ENCODE peak calls at places on chromosomes 12 and 14, in four cellular contexts. U is lower leg skin, F is neural crest cell, J is astrocyte of the cerebellum. O is an unnamed sample.

GRCh38 chr12:132554857-132555630 is 55.3 kb downstream of the LRCOL1 start:
- DNase-seq in U (no peak), F (peak), J (no peak), O (no peak)

GRCh38 chr12:93521225-93521854 is 51.1 kb upstream of the SOCS2 start:
- DNase-seq in U (no peak), J (peak), F (no peak), O (no peak)

GRCh38 chr12:47757840-47758583 is 668 bp downstream of the RAPGEF3 start:
- DNase-seq in F (no peak), U (peak), J (no peak), O (no peak)

GRCh38 chr14:61102549-61103466 is 121.8 kb downstream of the SLC38A6 start:
- DNase-seq in J (no peak), U (no peak), F (no peak), O (no peak)

GRCh38 chr12:120190985-120191480 is 3.5 kb downstream of the GCN1 start:
- DNase-seq in U (no peak), F (no peak), J (no peak), O (no peak)

GRCh38 chr14:49420201-49420600 is 166.0 kb downstream of the RPS29 start:
- DNase-seq in F (no peak), J (no peak), U (no peak), O (no peak)

GRCh38 chr12:94617101-94617500 is 33.3 kb downstream of the TMCC3 start:
- DNase-seq in J (no peak), U (no peak), F (no peak), O (no peak)

GRCh38 chr12:23482571-23482970 is 466.9 kb downstream of the SOX5 start:
- DNase-seq in J (no peak), U (no peak), F (no peak), O (no peak)

GRCh38 chr12:96020314-96021003 is 14.9 kb downstream of the LTA4H start:
- DNase-seq in F (no peak), J (no peak), U (no peak), O (no peak)

GRCh38 chr12:46553266-46553665 is 180.7 kb upstream of the SLC38A2 start:
- DNase-seq in U (no peak), F (no peak), J (no peak), O (no peak)

GRCh38 chr14:75298187-75298985 is 19.8 kb downstream of the FOS start:
- DNase-seq in J (no peak), F (no peak), U (peak), O (no peak)

GRCh38 chr12:52285851-52286530 is 5.3 kb downstream of the KRT81 start:
- DNase-seq in U (peak), J (no peak), F (no peak), O (no peak)

GRCh38 chr12:44581642-44582242 is 294.4 kb downstream of the NELL2 start:
- DNase-seq in J (no peak), F (no peak), U (no peak), O (no peak)

GRCh38 chr14:64337901-64338615 is 43.9 kb upstream of the ESR2 start:
- DNase-seq in F (peak), U (peak), J (peak), O (peak)

GRCh38 chr14:65156568-65157366 is 54.5 kb upstream of the MAX start:
- DNase-seq in F (no peak), U (peak), J (peak), O (no peak)

GRCh38 chr14:67798731-67799130 is 17.7 kb downstream of the ZFYVE26 start:
- DNase-seq in J (no peak), F (no peak), U (no peak), O (no peak)

DNA sequence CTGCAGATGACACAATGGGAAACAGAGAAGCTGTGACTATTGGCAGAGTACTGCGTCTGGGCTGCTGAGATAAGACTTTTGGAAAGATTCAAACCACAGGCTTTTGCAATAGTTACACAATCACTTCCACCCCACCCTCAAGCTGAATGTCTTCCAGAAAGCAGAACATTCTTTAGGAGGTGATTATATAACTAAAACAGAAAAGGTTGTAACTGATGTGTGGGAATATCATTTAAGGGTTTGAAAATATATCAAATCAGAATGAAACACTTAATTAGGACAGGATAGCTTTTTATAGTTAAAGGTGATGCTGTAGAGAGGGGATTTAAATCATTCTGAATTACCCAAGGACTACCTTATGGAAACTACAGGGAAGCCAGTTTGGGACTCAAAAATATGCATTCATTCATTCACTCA is 75.2 kb upstream of the TMPO start:
- DNase-seq in U (no peak), J (peak), F (no peak), O (peak)
- TF ChIP-seq CTCF in U (no peak), J (no peak), F (no peak), O (no peak)

DNA sequence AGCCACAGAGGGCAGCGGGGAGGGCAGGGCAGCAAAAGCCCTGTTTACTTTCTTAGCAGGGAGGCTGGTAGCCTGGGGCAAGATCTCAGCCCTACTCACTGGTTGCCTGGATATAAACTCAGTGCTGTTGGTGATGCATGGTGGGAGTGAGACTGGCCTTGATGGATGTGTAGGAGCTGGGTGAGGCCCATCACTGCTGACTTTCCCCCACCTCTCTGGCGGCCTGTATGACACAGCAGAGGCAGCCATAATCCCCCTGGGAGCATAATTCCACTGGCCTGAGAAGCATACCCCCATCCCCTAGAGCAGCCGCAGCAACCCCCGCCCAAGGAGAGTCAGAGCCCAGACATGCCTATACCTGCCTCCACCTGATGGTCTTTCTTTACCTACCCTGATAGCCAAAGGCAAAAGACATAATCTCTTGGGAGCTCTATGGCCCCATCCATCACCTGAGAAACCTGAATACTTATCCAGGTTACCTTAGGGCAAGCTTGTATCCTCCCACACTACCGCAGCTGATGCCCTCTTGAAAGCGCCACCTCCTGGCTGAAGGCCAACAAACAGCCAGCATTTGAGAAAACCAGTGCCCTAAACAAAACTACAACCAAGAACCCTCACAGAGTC is 59.3 kb downstream of the DNAI7 start:
- DNase-seq in J (no peak), F (no peak), U (no peak), O (no peak)
- TF ChIP-seq CTCF in J (no peak), F (peak), U (no peak), O (no peak)

GRCh38 chr12:116370004-116370404 is 92.5 kb upstream of the MED13L start:
- DNase-seq in J (no peak), U (no peak), F (no peak), O (no peak)

GRCh38 chr12:116373610-116374606 is 96.4 kb upstream of the MED13L start:
- DNase-seq in F (no peak), J (no peak), U (no peak), O (no peak)

GRCh38 chr12:116370886-116371580 is 93.5 kb upstream of the MED13L start:
- DNase-seq in J (no peak), U (no peak), F (no peak), O (no peak)

GRCh38 chr12:116375278-116375842 is 97.9 kb upstream of the MED13L start:
- DNase-seq in J (no peak), F (no peak), U (no peak), O (no peak)

GRCh38 chr12:116372815-116373214 is 95.3 kb upstream of the MED13L start:
- DNase-seq in F (no peak), J (no peak), U (no peak), O (no peak)
- TF ChIP-seq CTCF in F (no peak), J (no peak), U (no peak), O (no peak)

DNA sequence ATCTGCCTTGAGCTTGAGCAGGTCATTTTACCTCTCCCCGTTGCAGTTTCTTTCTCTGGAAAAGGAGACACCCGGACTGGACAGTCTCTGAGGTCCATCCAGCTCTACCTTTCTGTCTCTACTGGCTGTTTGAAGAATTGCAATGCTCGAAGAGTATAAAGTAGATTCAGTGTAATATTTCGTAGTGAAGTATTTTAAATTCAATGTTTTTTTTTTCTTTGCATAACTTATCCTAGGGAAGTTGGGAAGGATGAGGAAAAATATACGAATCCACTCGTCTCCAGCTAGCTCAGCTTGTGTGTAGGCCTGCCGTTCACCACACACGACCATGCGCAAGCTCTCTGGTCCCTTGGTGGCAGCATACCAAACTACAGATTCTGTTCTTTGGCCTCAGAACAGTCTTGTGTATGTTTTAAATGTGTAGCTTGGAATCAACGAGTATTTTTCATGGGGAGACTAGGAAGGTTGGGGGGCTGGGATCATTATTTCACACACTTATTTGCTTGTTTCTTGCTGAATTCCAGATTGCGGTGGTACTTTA is 307.9 kb downstream of the CACNA1C start:
- DNase-seq in F (no peak), U (no peak), J (no peak), O (no peak)
- TF ChIP-seq CTCF in F (peak), U (no peak), J (peak), O (peak)

DNA sequence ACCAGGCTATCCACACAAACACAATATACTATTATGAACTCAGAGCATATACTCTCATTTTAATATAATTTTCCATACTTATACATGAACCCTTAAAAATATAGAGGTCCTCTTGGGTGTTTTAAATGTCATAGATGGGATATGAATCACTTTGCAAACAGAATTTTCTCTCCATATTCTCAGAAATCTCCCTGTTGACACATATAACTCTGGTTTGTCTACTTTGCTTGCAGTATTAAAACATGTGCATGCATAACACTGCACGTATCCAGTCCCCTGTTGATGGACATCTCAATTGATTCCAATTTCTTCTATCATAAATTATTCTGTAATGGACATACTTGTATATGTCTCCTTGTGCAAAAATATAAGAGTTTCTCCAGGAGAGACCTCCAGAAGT is 417.5 kb upstream of the TBX3 start:
- DNase-seq in J (no peak), F (no peak), U (no peak), O (no peak)
- TF ChIP-seq CTCF in J (no peak), F (no peak), U (no peak), O (no peak)

GRCh38 chr14:69873877-69874780 is 5.1 kb upstream of the SMOC1 start:
- DNase-seq in U (no peak), J (peak), F (no peak), O (no peak)
- TF ChIP-seq CTCF in U (no peak), J (no peak), F (no peak), O (no peak)

GRCh38 chr14:29927596-29928341 is at the start of gene PRKD1:
- DNase-seq in J (peak), F (peak), U (peak), O (no peak)
- TF ChIP-seq CTCF in J (no peak), F (peak), U (no peak), O (peak)

GRCh38 chr14:34522496-34522895 is 17.0 kb downstream of the EAPP start:
- DNase-seq in F (no peak), U (no peak), J (no peak), O (no peak)
- TF ChIP-seq CTCF in F (no peak), U (no peak), J (no peak), O (no peak)

GRCh38 chr14:59919582-59920377 is at the start of gene LRRC9:
- DNase-seq in J (peak), U (peak), F (peak), O (no peak)

GRCh38 chr14:59920378-59920683 is 387 bp downstream of the LRRC9 start:
- DNase-seq in U (no peak), F (no peak), J (no peak), O (no peak)

GRCh38 chr14:59913187-59913586 is 6.8 kb upstream of the LRRC9 start:
- DNase-seq in J (no peak), U (no peak), F (no peak), O (no peak)

GRCh38 chr14:59918824-59919581 is 941 bp upstream of the LRRC9 start:
- DNase-seq in F (no peak), J (peak), U (no peak), O (peak)
- TF ChIP-seq CTCF in F (peak), J (peak), U (no peak), O (peak)

GRCh38 chr14:34537677-34538009 is 1.9 kb downstream of the EAPP start:
- DNase-seq in U (no peak), J (no peak), F (no peak), O (no peak)

GRCh38 chr14:34536951-34537676 is 2.4 kb downstream of the EAPP start:
- DNase-seq in F (no peak), U (no peak), J (peak), O (no peak)

GRCh38 chr14:34538871-34539406 is 562 bp downstream of the EAPP start:
- DNase-seq in U (no peak), J (no peak), F (no peak), O (no peak)

GRCh38 chr14:34539407-34540180 is at the start of gene EAPP:
- DNase-seq in J (peak), F (peak), U (peak), O (peak)
- TF ChIP-seq CTCF in J (no peak), F (peak), U (no peak), O (peak)

O was measured in dorsolateral prefrontal cortex.